ENCODE peak calls at places on chromosomes 2 and 18, in four cellular contexts. One of them, this sample, is unnamed.

GRCh38 chr2:237198144-237198900 is 112.6 kb downstream of the COPS8 start:
- DNase-seq in EL: peak
- DNase-seq in neural crest cell: no peak
- DNase-seq in activated T-helper 1 cell treated with Interleukin-2 at 50 U/mL for 16 hours: no peak
- DNase-seq in this sample: no peak

GRCh38 chr2:73238149-73238548 is 4.0 kb downstream of the CCT7 start:
- DNase-seq in EL: no peak
- DNase-seq in neural crest cell: no peak
- DNase-seq in activated T-helper 1 cell treated with Interleukin-2 at 50 U/mL for 16 hours: no peak
- DNase-seq in this sample: no peak

GRCh38 chr2:42464631-42465030 is 29.2 kb downstream of the KCNG3 start:
- DNase-seq in EL: no peak
- DNase-seq in neural crest cell: no peak
- DNase-seq in activated T-helper 1 cell treated with Interleukin-2 at 50 U/mL for 16 hours: no peak
- DNase-seq in this sample: no peak

GRCh38 chr2:232300894-232301387 is 77.6 kb upstream of the ALPP start:
- DNase-seq in EL: peak
- DNase-seq in neural crest cell: no peak
- DNase-seq in activated T-helper 1 cell treated with Interleukin-2 at 50 U/mL for 16 hours: no peak
- DNase-seq in this sample: no peak

GRCh38 chr2:134109725-134110124 is 144.1 kb upstream of the MGAT5 start:
- DNase-seq in EL: no peak
- DNase-seq in neural crest cell: no peak
- DNase-seq in activated T-helper 1 cell treated with Interleukin-2 at 50 U/mL for 16 hours: no peak
- DNase-seq in this sample: no peak

GRCh38 chr2:102588213-102588939 is 31.0 kb upstream of the SLC9A2 start:
- DNase-seq in EL: no peak
- DNase-seq in neural crest cell: no peak
- DNase-seq in activated T-helper 1 cell treated with Interleukin-2 at 50 U/mL for 16 hours: no peak
- DNase-seq in this sample: no peak

GRCh38 chr18:3250237-3251107 is 2.9 kb downstream of the MYL12A start:
- DNase-seq in EL: peak
- DNase-seq in neural crest cell: no peak
- DNase-seq in activated T-helper 1 cell treated with Interleukin-2 at 50 U/mL for 16 hours: no peak
- DNase-seq in this sample: no peak

GRCh38 chr2:112087346-112088020 is 32.4 kb downstream of the TMEM87B start:
- DNase-seq in EL: no peak
- DNase-seq in neural crest cell: no peak
- DNase-seq in activated T-helper 1 cell treated with Interleukin-2 at 50 U/mL for 16 hours: no peak
- DNase-seq in this sample: no peak

GRCh38 chr2:136423516-136423996 is 305.6 kb upstream of the CXCR4 start:
- DNase-seq in EL: peak
- DNase-seq in neural crest cell: peak
- DNase-seq in activated T-helper 1 cell treated with Interleukin-2 at 50 U/mL for 16 hours: peak
- DNase-seq in this sample: peak

GRCh38 chr2:190863946-190864345 is 16.7 kb upstream of the GLS start:
- DNase-seq in EL: no peak
- DNase-seq in neural crest cell: no peak
- DNase-seq in activated T-helper 1 cell treated with Interleukin-2 at 50 U/mL for 16 hours: no peak
- DNase-seq in this sample: no peak

GRCh38 chr2:47559079-47559684 is 156.2 kb downstream of the MSH2 start:
- DNase-seq in EL: peak
- DNase-seq in neural crest cell: no peak
- DNase-seq in activated T-helper 1 cell treated with Interleukin-2 at 50 U/mL for 16 hours: no peak
- DNase-seq in this sample: no peak

GRCh38 chr18:25298853-25299274 is 53.1 kb downstream of the ZNF521 start:
- DNase-seq in EL: peak
- DNase-seq in neural crest cell: no peak
- DNase-seq in activated T-helper 1 cell treated with Interleukin-2 at 50 U/mL for 16 hours: no peak
- DNase-seq in this sample: no peak

GRCh38 chr2:215702116-215702905 is 266.4 kb upstream of the FN1 start:
- DNase-seq in EL: no peak
- DNase-seq in neural crest cell: no peak
- DNase-seq in activated T-helper 1 cell treated with Interleukin-2 at 50 U/mL for 16 hours: no peak
- DNase-seq in this sample: no peak

This sample was measured in iPS DF 19.7.